ENCODE peak calls at places on chromosomes 5 and 9, in eight cellular contexts. Y is HT1080; N is activated B cell treated with CpG ODN at 0.5 μM for 24 hours; W is myocyte; R is DMS79; Q is HS-5; V is left cardiac atrium; A is activated CD8-positive, alpha-beta T cell treated with anti-CD3 and anti-CD28 coated beads for 36 hours. F is an unnamed sample.

GRCh38 chr5:110726249-110727024 is at the start of gene TMEM232:
- DNase-seq in V (peak), A (peak), W (peak), N (peak), Q (no peak), Y (no peak), R (peak), F (peak)

GRCh38 chr5:148934895-148935400 is 108.5 kb downstream of the ADRB2 start:
- DNase-seq in V (no peak), A (no peak), N (no peak), Q (no peak), Y (peak), W (no peak), R (no peak), F (no peak)

GRCh38 chr5:42984307-42984706 is 55.8 kb downstream of the ANXA2R start:
- DNase-seq in Y (peak), A (no peak), N (no peak), W (peak), V (no peak), Q (no peak), R (no peak), F (peak)

GRCh38 chr9:125987420-125987819 is 240.2 kb downstream of the PBX3 start:
- DNase-seq in W (no peak), N (no peak), Y (no peak), Q (no peak), A (no peak), R (no peak), V (no peak), F (no peak)

GRCh38 chr9:79734989-79735779 is 163.4 kb downstream of the TLE4 start:
- DNase-seq in Q (no peak), N (no peak), R (no peak), Y (no peak), A (no peak), V (no peak), W (no peak), F (peak)

GRCh38 chr5:137695651-137696428 is 40.0 kb downstream of the KLHL3 start:
- DNase-seq in N (no peak), R (no peak), W (no peak), A (peak), V (peak), Q (no peak), Y (no peak), F (no peak)

GRCh38 chr9:79222483-79222882 is 349.3 kb upstream of the TLE4 start:
- DNase-seq in V (no peak), A (no peak), N (no peak), W (no peak), Y (no peak), Q (no peak), R (no peak), F (no peak)

GRCh38 chr5:45454114-45454513 is 242.1 kb downstream of the HCN1 start:
- DNase-seq in V (no peak), R (no peak), Q (no peak), A (no peak), Y (peak), N (no peak), W (peak), F (no peak)

GRCh38 chr5:36079200-36079761 is 12.6 kb upstream of the UGT3A2 start:
- DNase-seq in Y (peak), Q (peak), W (peak), V (no peak), A (peak), N (no peak), R (no peak), F (peak)

GRCh38 chr5:83322273-83322924 is 149.1 kb upstream of the VCAN start:
- DNase-seq in W (peak), V (no peak), Q (no peak), N (no peak), A (no peak), Y (no peak), R (no peak), F (no peak)

GRCh38 chr9:20396509-20396908 is 225.8 kb downstream of the MLLT3 start:
- DNase-seq in A (peak), N (no peak), R (no peak), Y (no peak), Q (no peak), V (no peak), W (no peak), F (no peak)

GRCh38 chr5:76790632-76791290 is 28.1 kb upstream of the F2RL1 start:
- DNase-seq in N (no peak), Q (peak), Y (peak), R (no peak), W (peak), V (peak), A (peak), F (peak)

GRCh38 chr9:135284386-135285134 is 195.0 kb upstream of the PPP1R26 start:
- DNase-seq in Y (no peak), N (no peak), R (no peak), V (no peak), Q (no peak), A (no peak), W (no peak), F (no peak)

GRCh38 chr9:136851941-136852663 is at the start of gene MAMDC4:
- DNase-seq in Q (no peak), W (no peak), Y (no peak), R (no peak), A (no peak), V (peak), N (no peak), F (no peak)

F was measured in mammary epithelial cell.